ENCODE peak calls at places on chromosomes 3 and 15, in nine cellular contexts. T is ovary, K is K562, J is sigmoid colon, S is transverse colon, D is A549, P is tibial nerve, E is H1, O is suprapubic skin. C is an unnamed sample. For H3K4me1, the result is how much of the 10 kb centered on the place peaks cover.

GRCh38 chr3:63791974-63792373 is 27.1 kb upstream of the C3orf49 start:
- DNase-seq in T (no peak), K (no peak), J (no peak), S (no peak), D (peak), P (no peak), E (no peak), O (no peak), C (no peak)

GRCh38 chr3:29764603-29765254 is 483.9 kb downstream of the RBMS3 start:
- DNase-seq in T (peak), K (no peak), J (no peak), S (no peak), D (peak), P (no peak), E (no peak), O (no peak), C (no peak)

GRCh38 chr3:140103986-140104645 is 169.1 kb downstream of the CLSTN2 start:
- DNase-seq in T (no peak), K (no peak), J (no peak), S (no peak), D (no peak), P (no peak), E (no peak), O (no peak), C (no peak)

GRCh38 chr3:80017369-80017768 is 249.6 kb upstream of the ROBO1 start:
- DNase-seq in T (no peak), K (no peak), J (no peak), S (no peak), D (no peak), P (no peak), E (no peak), O (no peak), C (no peak)

GRCh38 chr3:16865335-16865734 is 19.4 kb upstream of the PLCL2 start:
- DNase-seq in T (no peak), K (no peak), J (no peak), S (no peak), D (no peak), P (no peak), E (no peak), O (no peak), C (no peak)

GRCh38 chr15:100766225-100767001 is 113.2 kb upstream of the ALDH1A3 start:
- DNase-seq in T (peak), K (no peak), J (peak), S (no peak), D (no peak), P (peak), E (no peak), O (no peak), C (no peak)

GRCh38 chr3:197600796-197601565 is 45.2 kb upstream of the BDH1 start:
- DNase-seq in T (no peak), K (no peak), J (no peak), S (no peak), D (no peak), P (peak), E (no peak), O (no peak), C (no peak)

GRCh38 chr3:45509038-45509767 is 85.3 kb upstream of the LIMD1 start:
- DNase-seq in T (no peak), K (peak), J (no peak), S (no peak), D (peak), P (no peak), E (peak), O (no peak), C (no peak)

GRCh38 chr3:23576379-23576959 is 229.3 kb upstream of the UBE2E1 start:
- DNase-seq in T (no peak), K (no peak), J (no peak), S (no peak), D (peak), P (no peak), E (no peak), O (no peak), C (no peak)

GRCh38 chr15:55587321-55588069 is 650 bp downstream of the PYGO1 start:
- DNase-seq in T (no peak), K (peak), J (peak), S (peak), D (peak), P (no peak), E (no peak), O (peak), C (no peak)

GRCh38 chr15:55589297-55589696 is 1.2 kb upstream of the PYGO1 start:
- DNase-seq in T (no peak), K (no peak), J (no peak), S (no peak), D (no peak), P (no peak), E (no peak), O (no peak), C (no peak)

GRCh38 chr15:55586808-55587207 is 1.3 kb downstream of the PYGO1 start:
- DNase-seq in T (no peak), K (no peak), J (no peak), S (no peak), D (peak), P (no peak), E (no peak), O (no peak), C (no peak)

GRCh38 chr15:55588818-55589122 is 625 bp upstream of the PYGO1 start:
- DNase-seq in T (peak), K (no peak), J (no peak), S (no peak), D (no peak), P (no peak), E (no peak), O (no peak), C (no peak)

GRCh38 chr15:55588070-55588817 is at the start of gene PYGO1:
- DNase-seq in T (peak), K (peak), J (peak), S (peak), D (peak), P (peak), E (no peak), O (peak), C (peak)
- TF ChIP-seq POLR2A in T (peak), K (no peak), J (no peak), S (no peak), D (peak), P (no peak), E (no peak), O (no peak), C (no peak)

DNA sequence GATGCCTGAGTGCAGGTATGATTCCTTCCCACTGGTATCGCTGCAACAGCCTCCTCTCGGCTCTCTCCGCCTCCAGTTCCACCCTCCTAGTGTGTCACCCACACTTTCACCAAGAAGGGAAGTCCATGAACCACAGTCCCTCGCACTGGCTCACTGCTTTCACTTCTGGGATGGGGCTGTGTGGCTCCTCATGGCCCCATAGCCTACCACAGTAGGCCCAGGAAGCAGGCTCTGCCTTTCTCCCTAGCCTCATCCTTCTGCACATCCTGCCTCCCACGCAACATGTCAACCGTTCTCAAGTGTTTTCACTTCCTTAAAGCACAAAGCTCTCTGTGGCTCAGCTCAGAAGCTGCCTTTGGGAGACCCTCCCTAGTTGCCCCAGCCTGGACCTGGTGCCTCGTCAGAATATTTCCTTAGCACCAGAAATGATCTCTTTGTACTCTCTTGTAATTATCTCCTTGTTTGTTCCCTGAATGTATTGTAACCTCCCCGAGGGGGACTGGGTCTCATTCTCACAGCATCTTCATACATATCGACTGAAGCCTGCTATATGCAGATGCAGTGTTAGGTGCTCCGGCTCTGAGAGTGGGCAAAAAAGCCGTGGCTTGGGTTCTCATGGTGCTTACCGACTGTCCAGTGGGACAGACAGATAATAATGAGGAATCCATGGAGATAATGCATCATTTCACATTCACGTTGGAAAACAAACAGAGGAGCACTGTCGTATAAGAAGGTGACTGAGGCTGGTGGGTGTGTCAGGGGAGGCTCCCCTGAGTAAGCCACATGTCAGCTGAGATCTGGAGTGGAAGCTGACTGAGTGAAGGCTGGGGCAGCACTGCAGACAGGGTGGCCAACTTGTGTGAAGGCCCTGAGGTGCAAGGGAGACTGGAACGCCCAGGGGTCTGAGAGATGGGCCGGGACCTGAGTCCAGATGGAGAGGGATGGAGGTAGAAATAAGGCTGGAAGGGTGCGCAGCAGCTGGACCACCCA is 107.1 kb downstream of the DGKG start:
- DNase-seq in T (no peak), K (no peak), J (no peak), S (peak), D (no peak), P (no peak), E (no peak), O (no peak), C (no peak)
- TF ChIP-seq EP300 in T (no peak), K (no peak), J (no peak), S (no peak), D (no peak), P (no peak), E (no peak), O (no peak), C (no peak)

GRCh38 chr3:123633530-123633929 is 48.7 kb upstream of the HACD2 start:
- DNase-seq in T (no peak), K (no peak), J (no peak), S (no peak), D (no peak), P (no peak), E (no peak), O (no peak), C (no peak)
- H3K4me1 ChIP-seq in T (under half), K (under half), J (half or more), S (under half), D (under half), P (under half), E (under half), O (under half), C (under half)

GRCh38 chr3:14403636-14404395 is 1.4 kb downstream of the SLC6A6 start:
- DNase-seq in T (peak), K (peak), J (no peak), S (peak), D (peak), P (no peak), E (no peak), O (no peak), C (peak)
- TF ChIP-seq POLR2A in T (peak), K (no peak), J (no peak), S (no peak), D (peak), P (peak), E (no peak), O (no peak), C (peak)

GRCh38 chr15:96162322-96162721 is 168.2 kb upstream of the NR2F2 start:
- DNase-seq in T (peak), K (peak), J (no peak), S (no peak), D (no peak), P (no peak), E (no peak), O (no peak), C (peak)

GRCh38 chr15:96158938-96159337 is 171.6 kb upstream of the NR2F2 start:
- DNase-seq in T (peak), K (peak), J (no peak), S (no peak), D (no peak), P (no peak), E (no peak), O (no peak), C (no peak)

GRCh38 chr15:96160800-96161199 is 169.7 kb upstream of the NR2F2 start:
- DNase-seq in T (no peak), K (no peak), J (no peak), S (no peak), D (no peak), P (no peak), E (no peak), O (no peak), C (peak)

GRCh38 chr15:96165775-96166174 is 164.7 kb upstream of the NR2F2 start:
- DNase-seq in T (no peak), K (no peak), J (no peak), S (no peak), D (no peak), P (no peak), E (no peak), O (no peak), C (no peak)

DNA sequence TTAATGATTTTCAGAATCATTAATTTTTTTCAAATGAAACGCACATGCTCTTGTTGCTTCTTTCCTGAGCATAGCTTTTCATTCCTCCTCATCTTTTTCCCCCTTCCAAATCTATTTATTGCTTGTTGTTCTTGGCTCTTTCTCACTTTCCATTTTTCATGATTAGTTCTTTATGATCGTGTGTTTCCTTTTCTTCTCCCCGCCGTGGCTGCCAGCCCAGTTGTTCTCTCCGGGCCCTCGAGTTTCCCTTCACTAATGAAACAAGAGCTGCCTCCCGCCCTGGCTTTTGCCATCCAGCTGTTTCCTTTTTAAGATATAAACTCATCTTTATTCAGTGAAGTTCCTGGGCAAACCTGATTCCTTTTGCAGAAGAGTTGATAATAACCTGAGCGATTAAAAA is 170.2 kb upstream of the NR2F2 start:
- DNase-seq in T (peak), K (no peak), J (peak), S (no peak), D (no peak), P (peak), E (no peak), O (peak), C (peak)
- TF ChIP-seq EP300 in T (no peak), K (no peak), J (no peak), S (no peak), D (no peak), P (peak), E (no peak), O (no peak), C (no peak)

GRCh38 chr3:187016639-187017345 is 86.5 kb downstream of the ST6GAL1 start:
- DNase-seq in T (no peak), K (no peak), J (no peak), S (no peak), D (peak), P (no peak), E (no peak), O (no peak), C (no peak)
- H3K4me1 ChIP-seq in T (under half), K (under half), J (under half), S (under half), D (under half), P (under half), E (under half), O (under half), C (half or more)

GRCh38 chr3:65953881-65954733 is 84.6 kb downstream of the MAGI1 start:
- DNase-seq in T (peak), K (no peak), J (no peak), S (peak), D (peak), P (no peak), E (no peak), O (no peak), C (peak)
- TF ChIP-seq POLR2A in T (no peak), K (no peak), J (no peak), S (peak), D (no peak), P (no peak), E (no peak), O (no peak), C (no peak)

GRCh38 chr3:136495213-136495612 is 245.1 kb downstream of the PCCB start:
- DNase-seq in T (no peak), K (no peak), J (no peak), S (no peak), D (no peak), P (no peak), E (no peak), O (no peak), C (no peak)
- TF ChIP-seq EP300 in T (no peak), K (no peak), J (no peak), S (no peak), D (no peak), P (no peak), E (no peak), O (no peak), C (no peak)